ENCODE peak calls at places on chromosomes 4 and X, in seven cellular contexts. Z is ovary; O is EH; X is EL; T is activated CD8-positive, alpha-beta memory T cell treated with anti-CD3 and anti-CD28 coated beads, Interleukin-2, amount 50 U/mL, for 48 hours; B is GM06990; R is T-helper 1 cell. K is an unnamed sample.

GRCh38 chr4:37780444-37781133 is 45.9 kb upstream of the PGM2 start:
- DNase-seq in Z (no peak), B (no peak), R (peak; percentile 37), X (peak; percentile 6), O (peak; percentile 15), T (no peak), K (peak; percentile 10)

GRCh38 chr4:182736207-182736606 is 181.0 kb downstream of the DCTD start:
- DNase-seq in X (no peak), O (peak; percentile 14), T (no peak), Z (no peak), B (no peak), R (no peak), K (no peak)

GRCh38 chr4:104015680-104016079 is 295.9 kb upstream of the TACR3 start:
- DNase-seq in B (no peak), T (no peak), O (no peak), Z (no peak), R (no peak), X (no peak), K (peak; percentile 2)

GRCh38 chr4:108270466-108271450 is 102.0 kb upstream of the LEF1 start:
- DNase-seq in R (no peak), X (peak; percentile 75), O (peak; percentile 57), T (no peak), B (no peak), Z (no peak), K (peak; percentile 93)

GRCh38 chrX:11629593-11630211 is 36.0 kb downstream of the ARHGAP6 start:
- DNase-seq in Z (peak; percentile 36), X (peak; percentile 37), B (no peak), R (no peak), O (peak; percentile 53), T (no peak), K (peak; percentile 14)

GRCh38 chrX:107747596-107748161 is 27.9 kb downstream of the TSC22D3 start:
- DNase-seq in B (no peak), T (no peak), O (peak; percentile 69), Z (no peak), R (no peak), X (peak; percentile 49), K (peak; percentile 30)

GRCh38 chr4:147078362-147078761 is 132.7 kb upstream of the TTC29 start:
- DNase-seq in B (no peak), R (no peak), O (no peak), T (no peak), X (no peak), Z (no peak), K (no peak)

GRCh38 chrX:133958997-133959688 is 26.3 kb downstream of the GPC3 start:
- DNase-seq in B (no peak), Z (no peak), X (no peak), R (no peak), O (no peak), T (no peak), K (no peak)

GRCh38 chr4:6740347-6740746 is 24.4 kb downstream of the BLOC1S4 start:
- DNase-seq in Z (no peak), R (no peak), T (no peak), B (no peak), O (no peak), X (no peak), K (no peak)

GRCh38 chr4:184846531-184846930 is 20.8 kb upstream of the ACSL1 start:
- DNase-seq in X (no peak), T (no peak), Z (no peak), B (no peak), O (no peak), R (no peak), K (no peak)

GRCh38 chrX:132004728-132005127 is 18.4 kb upstream of the STK26 start:
- DNase-seq in O (no peak), R (no peak), T (no peak), X (no peak), B (no peak), Z (no peak), K (no peak)

GRCh38 chr4:15003441-15003890 is 1.2 kb downstream of the CPEB2 start:
- DNase-seq in R (no peak), B (peak; percentile 80), T (no peak), X (no peak), O (peak; percentile 42), Z (peak; percentile 79), K (peak; percentile 43)

GRCh38 chr4:127012549-127012948 is 620.2 kb upstream of the INTU start:
- DNase-seq in X (peak; percentile 48), Z (no peak), O (peak; percentile 59), R (no peak), T (no peak), B (no peak), K (peak; percentile 14)

GRCh38 chr4:6116696-6117285 is 83.6 kb downstream of the JAKMIP1 start:
- DNase-seq in T (peak; percentile 22), B (no peak), O (no peak), Z (no peak), R (no peak), X (no peak), K (no peak)

GRCh38 chr4:48290146-48290772 is 20.6 kb upstream of the TEC start:
- DNase-seq in X (peak; percentile 30), T (no peak), B (no peak), O (peak; percentile 30), R (no peak), Z (no peak), K (peak; percentile 50)

GRCh38 chrX:9163153-9163790 is 129.3 kb upstream of the FAM9B start:
- DNase-seq in T (no peak), B (no peak), R (no peak), X (peak; percentile 53), Z (no peak), O (peak; percentile 62), K (peak; percentile 80)

GRCh38 chr4:76087007-76087769 is 12.7 kb downstream of the ART3 start:
- DNase-seq in X (peak; percentile 60), Z (no peak), R (no peak), B (no peak), T (no peak), O (peak; percentile 60), K (peak; percentile 72)